ENCODE peak calls at places on chromosome 13, in five cellular contexts. N is GM12878, Z is H1, O is K562, U is HepG2. H is an unnamed sample.
A peak's percentile ranks its signal among the peaks of the same experiment; 100 is the strongest.

GRCh38 chr13:79402074-79402635 is 3.9 kb downstream of the RBM26 start:
- DNase-seq in N (no peak), Z (no peak), O (no peak), U (no peak), H (no peak)

GRCh38 chr13:33257786-33258185 is 27.8 kb downstream of the STARD13 start:
- DNase-seq in N (no peak), Z (no peak), O (no peak), U (no peak), H (no peak)

GRCh38 chr13:94967183-94968039 is 255.1 kb upstream of the SOX21 start:
- DNase-seq in N (no peak), Z (peak; percentile 81), O (no peak), U (no peak), H (peak; percentile 38)

GRCh38 chr13:23701646-23702045 is 131.4 kb downstream of the TNFRSF19 start:
- DNase-seq in N (no peak), Z (no peak), O (no peak), U (no peak), H (no peak)

GRCh38 chr13:79457948-79458347 is 23.0 kb upstream of the NDFIP2 start:
- DNase-seq in N (no peak), Z (no peak), O (peak; percentile 21), U (no peak), H (no peak)

GRCh38 chr13:27822873-27823311 is 30.6 kb downstream of the GSX1 start:
- DNase-seq in N (no peak), Z (no peak), O (no peak), U (no peak), H (no peak)

GRCh38 chr13:60448907-60449510 is 52.0 kb downstream of the TDRD3 start:
- DNase-seq in N (no peak), Z (no peak), O (peak; percentile 32), U (peak; percentile 31), H (peak; percentile 23)

GRCh38 chr13:86922936-86923335 is 748.2 kb upstream of the SLITRK5 start:
- DNase-seq in N (no peak), Z (no peak), O (no peak), U (no peak), H (peak; percentile 3)

GRCh38 chr13:25733061-25733491 is 318.7 kb downstream of the SHISA2 start:
- DNase-seq in N (no peak), Z (no peak), O (no peak), U (no peak), H (no peak)

GRCh38 chr13:68608147-68608546 is 1378.0 kb upstream of the PCDH9 start:
- DNase-seq in N (no peak), Z (no peak), O (no peak), U (no peak), H (no peak)

GRCh38 chr13:97310809-97311436 is 88.8 kb downstream of the MBNL2 start:
- DNase-seq in N (no peak), Z (no peak), O (no peak), U (no peak), H (no peak)

GRCh38 chr13:104327217-104327616 is 1261.0 kb upstream of the SLC10A2 start:
- DNase-seq in N (no peak), Z (no peak), O (no peak), U (no peak), H (no peak)

GRCh38 chr13:49678172-49678914 is 12.9 kb downstream of the EBPL start:
- DNase-seq in N (no peak), Z (no peak), O (no peak), U (no peak), H (no peak)

GRCh38 chr13:42762917-42763316 is 18.5 kb upstream of the FAM216B start:
- DNase-seq in N (no peak), Z (no peak), O (no peak), U (no peak), H (no peak)

GRCh38 chr13:27510082-27510481 is 59.7 kb upstream of the MTIF3 start:
- DNase-seq in N (no peak), Z (no peak), O (no peak), U (no peak), H (no peak)

GRCh38 chr13:53126803-53127202 is 98.2 kb downstream of the OLFM4 start:
- DNase-seq in N (no peak), Z (no peak), O (no peak), U (no peak), H (no peak)

GRCh38 chr13:92272177-92272576 is 873.8 kb downstream of the GPC5 start:
- DNase-seq in N (no peak), Z (no peak), O (no peak), U (no peak), H (no peak)

GRCh38 chr13:40137400-40137799 is 481.9 kb downstream of the COG6 start:
- DNase-seq in N (no peak), Z (no peak), O (no peak), U (no peak), H (no peak)

GRCh38 chr13:70960841-70961443 is 852.7 kb upstream of the KLHL1 start:
- DNase-seq in N (peak; percentile 3), Z (no peak), O (no peak), U (peak; percentile 18), H (peak; percentile 14)

GRCh38 chr13:27295096-27295495 is 24.5 kb downstream of the RASL11A start:
- DNase-seq in N (no peak), Z (no peak), O (no peak), U (no peak), H (no peak)

DNA sequence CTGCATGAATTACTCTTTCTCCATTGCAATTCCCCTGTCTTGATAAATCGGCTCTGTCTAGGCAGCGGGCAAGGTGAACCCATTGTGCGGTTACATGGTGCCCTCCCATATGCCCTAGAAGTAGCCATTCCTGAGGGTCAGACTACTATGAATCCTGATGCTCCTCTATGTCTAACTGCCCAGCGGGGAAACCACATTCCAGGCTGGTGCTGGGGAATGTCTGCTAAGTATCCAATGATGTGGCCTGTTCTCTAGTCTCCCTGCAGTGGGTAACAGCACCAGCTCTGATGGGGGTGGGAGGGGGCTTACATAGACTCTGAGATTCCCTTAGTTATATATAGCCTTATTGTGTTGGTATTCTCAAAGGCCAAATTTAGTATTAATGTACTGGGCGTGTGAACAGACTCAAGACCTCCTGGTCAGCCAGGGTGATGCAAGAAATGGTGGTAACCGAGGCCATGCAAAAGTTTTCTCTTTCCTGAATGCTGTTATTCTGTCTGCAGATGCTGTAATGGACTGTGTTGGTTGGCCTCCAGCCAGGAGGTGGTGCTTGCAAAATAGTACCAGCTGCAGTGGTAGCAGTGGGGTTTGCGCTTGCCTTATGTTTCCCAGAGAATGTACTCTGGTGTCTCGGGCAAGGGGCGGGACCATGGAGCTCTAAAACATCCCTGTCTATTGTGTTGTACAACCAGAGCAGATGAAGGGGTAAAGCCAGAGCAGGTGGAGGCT is 564.9 kb upstream of the SLITRK1 start:
- DNase-seq in N (no peak), Z (peak; percentile 38), O (no peak), U (no peak), H (no peak)
- TF ChIP-seq KDM1A in N (no peak), Z (no peak), O (no peak), U (no peak), H (no peak)

GRCh38 chr13:102394158-102395053 is 7.4 kb downstream of the FGF14 start:
- DNase-seq in N (peak; percentile 47), Z (peak; percentile 97), O (peak; percentile 72), U (no peak), H (peak; percentile 65)
- TF ChIP-seq EP300 in N (no peak), Z (peak; percentile 69), O (no peak), U (no peak), H (no peak)

GRCh38 chr13:106104281-106104901 is 431.1 kb downstream of the EFNB2 start:
- DNase-seq in N (no peak), Z (no peak), O (no peak), U (no peak), H (peak; percentile 54)
- TF ChIP-seq KDM1A in N (no peak), Z (no peak), O (no peak), U (no peak), H (no peak)

GRCh38 chr13:31351376-31351775 is 151.6 kb downstream of the B3GLCT start:
- DNase-seq in N (no peak), Z (no peak), O (no peak), U (no peak), H (no peak)
- TF ChIP-seq EP300 in N (no peak), Z (no peak), O (no peak), U (no peak), H (no peak)